ENCODE peak calls at places on chromosomes 1 and 21, in five cellular contexts. One of them, this sample, is unnamed.

GRCh38 chr1:211928222-211928856 is 97.8 kb upstream of the LPGAT1 start:
- DNase-seq in activated CD4-positive, alpha-beta memory T cell treated with anti-CD3 and anti-CD28 coated beads, Interleukin-2, amount 10 ng/mL, durations not matched to agents 7 days and 5 days: no peak
- DNase-seq in astrocyte of the hippocampus: peak
- DNase-seq in HTR-8/SVneo: no peak
- DNase-seq in colonic mucosa: peak
- DNase-seq in this sample: no peak

GRCh38 chr1:165898837-165899236 is 71.4 kb downstream of the UCK2 start:
- DNase-seq in activated CD4-positive, alpha-beta memory T cell treated with anti-CD3 and anti-CD28 coated beads, Interleukin-2, amount 10 ng/mL, durations not matched to agents 7 days and 5 days: no peak
- DNase-seq in HTR-8/SVneo: peak
- DNase-seq in astrocyte of the hippocampus: peak
- DNase-seq in colonic mucosa: no peak
- DNase-seq in this sample: no peak

GRCh38 chr1:225754940-225755635 is 22.5 kb upstream of the SRP9 start:
- DNase-seq in HTR-8/SVneo: no peak
- DNase-seq in activated CD4-positive, alpha-beta memory T cell treated with anti-CD3 and anti-CD28 coated beads, Interleukin-2, amount 10 ng/mL, durations not matched to agents 7 days and 5 days: no peak
- DNase-seq in astrocyte of the hippocampus: peak
- DNase-seq in colonic mucosa: peak
- DNase-seq in this sample: no peak

GRCh38 chr1:100606438-100606837 is 68.5 kb downstream of the GPR88 start:
- DNase-seq in activated CD4-positive, alpha-beta memory T cell treated with anti-CD3 and anti-CD28 coated beads, Interleukin-2, amount 10 ng/mL, durations not matched to agents 7 days and 5 days: no peak
- DNase-seq in HTR-8/SVneo: no peak
- DNase-seq in astrocyte of the hippocampus: peak
- DNase-seq in colonic mucosa: peak
- DNase-seq in this sample: no peak

GRCh38 chr1:59072017-59072947 is 224.6 kb upstream of the FGGY start:
- DNase-seq in astrocyte of the hippocampus: no peak
- DNase-seq in activated CD4-positive, alpha-beta memory T cell treated with anti-CD3 and anti-CD28 coated beads, Interleukin-2, amount 10 ng/mL, durations not matched to agents 7 days and 5 days: no peak
- DNase-seq in HTR-8/SVneo: no peak
- DNase-seq in colonic mucosa: no peak
- DNase-seq in this sample: peak

GRCh38 chr1:46575300-46575699 is 23.9 kb upstream of the KNCN start:
- DNase-seq in HTR-8/SVneo: no peak
- DNase-seq in astrocyte of the hippocampus: no peak
- DNase-seq in colonic mucosa: no peak
- DNase-seq in activated CD4-positive, alpha-beta memory T cell treated with anti-CD3 and anti-CD28 coated beads, Interleukin-2, amount 10 ng/mL, durations not matched to agents 7 days and 5 days: no peak
- DNase-seq in this sample: no peak

GRCh38 chr1:8796812-8797211 is 20.6 kb downstream of the RERE start:
- DNase-seq in activated CD4-positive, alpha-beta memory T cell treated with anti-CD3 and anti-CD28 coated beads, Interleukin-2, amount 10 ng/mL, durations not matched to agents 7 days and 5 days: no peak
- DNase-seq in HTR-8/SVneo: no peak
- DNase-seq in astrocyte of the hippocampus: no peak
- DNase-seq in colonic mucosa: no peak
- DNase-seq in this sample: no peak

GRCh38 chr1:30111431-30111830 is 612.0 kb downstream of the MATN1 start:
- DNase-seq in astrocyte of the hippocampus: peak
- DNase-seq in HTR-8/SVneo: peak
- DNase-seq in colonic mucosa: peak
- DNase-seq in activated CD4-positive, alpha-beta memory T cell treated with anti-CD3 and anti-CD28 coated beads, Interleukin-2, amount 10 ng/mL, durations not matched to agents 7 days and 5 days: no peak
- DNase-seq in this sample: peak

GRCh38 chr1:91885331-91885715 is 628 bp downstream of the TGFBR3 start:
- DNase-seq in HTR-8/SVneo: no peak
- DNase-seq in astrocyte of the hippocampus: no peak
- DNase-seq in colonic mucosa: peak
- DNase-seq in activated CD4-positive, alpha-beta memory T cell treated with anti-CD3 and anti-CD28 coated beads, Interleukin-2, amount 10 ng/mL, durations not matched to agents 7 days and 5 days: peak
- DNase-seq in this sample: peak

GRCh38 chr1:116624040-116624439 is 43.5 kb downstream of the IGSF3 start:
- DNase-seq in astrocyte of the hippocampus: no peak
- DNase-seq in HTR-8/SVneo: no peak
- DNase-seq in activated CD4-positive, alpha-beta memory T cell treated with anti-CD3 and anti-CD28 coated beads, Interleukin-2, amount 10 ng/mL, durations not matched to agents 7 days and 5 days: no peak
- DNase-seq in colonic mucosa: no peak
- DNase-seq in this sample: no peak

GRCh38 chr1:183956559-183957188 is 80.9 kb downstream of the COLGALT2 start:
- DNase-seq in colonic mucosa: no peak
- DNase-seq in activated CD4-positive, alpha-beta memory T cell treated with anti-CD3 and anti-CD28 coated beads, Interleukin-2, amount 10 ng/mL, durations not matched to agents 7 days and 5 days: peak
- DNase-seq in astrocyte of the hippocampus: peak
- DNase-seq in HTR-8/SVneo: peak
- DNase-seq in this sample: peak

GRCh38 chr1:179757958-179758357 is 14.9 kb downstream of the FAM163A start:
- DNase-seq in HTR-8/SVneo: no peak
- DNase-seq in activated CD4-positive, alpha-beta memory T cell treated with anti-CD3 and anti-CD28 coated beads, Interleukin-2, amount 10 ng/mL, durations not matched to agents 7 days and 5 days: no peak
- DNase-seq in astrocyte of the hippocampus: no peak
- DNase-seq in colonic mucosa: no peak
- DNase-seq in this sample: no peak

GRCh38 chr1:23100074-23100748 is 68.4 kb downstream of the LUZP1 start:
- DNase-seq in activated CD4-positive, alpha-beta memory T cell treated with anti-CD3 and anti-CD28 coated beads, Interleukin-2, amount 10 ng/mL, durations not matched to agents 7 days and 5 days: peak
- DNase-seq in astrocyte of the hippocampus: peak
- DNase-seq in HTR-8/SVneo: peak
- DNase-seq in colonic mucosa: no peak
- DNase-seq in this sample: peak

GRCh38 chr21:43343992-43344886 is 82.7 kb downstream of the SIK1 start:
- DNase-seq in HTR-8/SVneo: no peak
- DNase-seq in colonic mucosa: peak
- DNase-seq in astrocyte of the hippocampus: no peak
- DNase-seq in activated CD4-positive, alpha-beta memory T cell treated with anti-CD3 and anti-CD28 coated beads, Interleukin-2, amount 10 ng/mL, durations not matched to agents 7 days and 5 days: no peak
- DNase-seq in this sample: no peak

GRCh38 chr1:1282998-1283397 is 2.8 kb downstream of the SCNN1D start:
- DNase-seq in astrocyte of the hippocampus: peak
- DNase-seq in activated CD4-positive, alpha-beta memory T cell treated with anti-CD3 and anti-CD28 coated beads, Interleukin-2, amount 10 ng/mL, durations not matched to agents 7 days and 5 days: no peak
- DNase-seq in colonic mucosa: no peak
- DNase-seq in HTR-8/SVneo: no peak
- DNase-seq in this sample: no peak

GRCh38 chr1:117826119-117826518 is 103.3 kb downstream of the GDAP2 start:
- DNase-seq in HTR-8/SVneo: no peak
- DNase-seq in activated CD4-positive, alpha-beta memory T cell treated with anti-CD3 and anti-CD28 coated beads, Interleukin-2, amount 10 ng/mL, durations not matched to agents 7 days and 5 days: no peak
- DNase-seq in astrocyte of the hippocampus: no peak
- DNase-seq in colonic mucosa: no peak
- DNase-seq in this sample: no peak

GRCh38 chr1:163130250-163130856 is 61.2 kb downstream of the RGS4 start:
- DNase-seq in astrocyte of the hippocampus: no peak
- DNase-seq in activated CD4-positive, alpha-beta memory T cell treated with anti-CD3 and anti-CD28 coated beads, Interleukin-2, amount 10 ng/mL, durations not matched to agents 7 days and 5 days: no peak
- DNase-seq in HTR-8/SVneo: no peak
- DNase-seq in colonic mucosa: no peak
- DNase-seq in this sample: no peak

GRCh38 chr1:170800243-170800642 is 135.1 kb upstream of the MROH9 start:
- DNase-seq in astrocyte of the hippocampus: no peak
- DNase-seq in HTR-8/SVneo: no peak
- DNase-seq in activated CD4-positive, alpha-beta memory T cell treated with anti-CD3 and anti-CD28 coated beads, Interleukin-2, amount 10 ng/mL, durations not matched to agents 7 days and 5 days: no peak
- DNase-seq in colonic mucosa: no peak
- DNase-seq in this sample: no peak

GRCh38 chr21:44602474-44602871 is 2.1 kb downstream of the KRTAP10-7 start:
- DNase-seq in activated CD4-positive, alpha-beta memory T cell treated with anti-CD3 and anti-CD28 coated beads, Interleukin-2, amount 10 ng/mL, durations not matched to agents 7 days and 5 days: no peak
- DNase-seq in HTR-8/SVneo: no peak
- DNase-seq in astrocyte of the hippocampus: no peak
- DNase-seq in colonic mucosa: no peak
- DNase-seq in this sample: no peak

This sample was measured in activated CD4-positive, alpha-beta T cell treated with anti-CD3 and anti-CD28 coated beads, Interleukin-2, amount 10 ng/mL, durations not matched to agents 24 days and 14 days.